ENCODE peak calls at places on chromosomes 6 and 20, in eight cellular contexts. A, K, U, D, H, T, Q and R are unnamed samples.

GRCh38 chr20:5077761-5078387 is 41.9 kb downstream of the PCNA start:
- DNase-seq in A (no peak), K (no peak), U (no peak), D (no peak), H (no peak), T (no peak), Q (no peak), R (no peak)

GRCh38 chr20:37559312-37560027 is 31.8 kb upstream of the BLCAP start:
- DNase-seq in A (no peak), K (no peak), U (no peak), D (no peak), H (no peak), T (no peak), Q (no peak), R (no peak)

GRCh38 chr20:4280731-4281130 is 265.4 kb upstream of the RNF24 start:
- DNase-seq in A (no peak), K (no peak), U (no peak), D (no peak), H (no peak), T (no peak), Q (no peak), R (no peak)

GRCh38 chr20:47150403-47151152 is 205.9 kb downstream of the ZMYND8 start:
- DNase-seq in A (peak), K (peak), U (peak), D (peak), H (peak), T (peak), Q (no peak), R (no peak)

GRCh38 chr6:155850408-155850841 is 394.8 kb upstream of the NOX3 start:
- DNase-seq in A (peak), K (peak), U (no peak), D (peak), H (no peak), T (peak), Q (no peak), R (no peak)

GRCh38 chr6:153511896-153512496 is 380.9 kb upstream of the RGS17 start:
- DNase-seq in A (peak), K (peak), U (peak), D (peak), H (peak), T (peak), Q (no peak), R (no peak)

GRCh38 chr6:116034327-116034726 is 26.4 kb downstream of the FRK start:
- DNase-seq in A (peak), K (peak), U (no peak), D (peak), H (peak), T (peak), Q (no peak), R (no peak)

GRCh38 chr20:50151034-50151743 is 2.3 kb downstream of the PEDS1 start:
- DNase-seq in A (no peak), K (peak), U (no peak), D (no peak), H (no peak), T (peak), Q (no peak), R (no peak)

GRCh38 chr6:47169785-47170685 is 127.9 kb upstream of the ADGRF1 start:
- DNase-seq in A (peak), K (peak), U (no peak), D (peak), H (peak), T (peak), Q (no peak), R (no peak)

GRCh38 chr20:709421-709820 is 33.8 kb upstream of the SCRT2 start:
- DNase-seq in A (peak), K (peak), U (no peak), D (peak), H (no peak), T (peak), Q (no peak), R (no peak)